ENCODE peak calls at places on chromosome X, in nine cellular contexts. D, A, X, W, U, J, R, O and P are unnamed samples.

GRCh38 chrX:53076671-53077070 is 5.5 kb upstream of the TSPYL2 start:
- DNase-seq in D (no peak), A (no peak), X (no peak), W (no peak), U (no peak), J (no peak), R (no peak), O (no peak), P (no peak)

GRCh38 chrX:37315511-37316248 is 33.5 kb upstream of the PRRG1 start:
- DNase-seq in D (no peak), A (no peak), X (no peak), W (no peak), U (no peak), J (no peak), R (peak; percentile 8), O (no peak), P (no peak)

GRCh38 chrX:34146906-34147305 is 14.8 kb upstream of the FAM47A start:
- DNase-seq in D (no peak), A (no peak), X (no peak), W (no peak), U (no peak), J (no peak), R (no peak), O (no peak), P (no peak)

GRCh38 chrX:15602761-15603160 is 2.0 kb upstream of the ACE2 start:
- DNase-seq in D (no peak), A (no peak), X (no peak), W (no peak), U (no peak), J (no peak), R (no peak), O (no peak), P (no peak)

GRCh38 chrX:71998836-71999509 is 88.3 kb downstream of the NHSL2 start:
- DNase-seq in D (no peak), A (no peak), X (peak; percentile 48), W (no peak), U (no peak), J (no peak), R (peak; percentile 12), O (no peak), P (no peak)

GRCh38 chrX:129719268-129719667 is 19.5 kb upstream of the XPNPEP2 start:
- DNase-seq in D (no peak), A (no peak), X (no peak), W (no peak), U (no peak), J (no peak), R (no peak), O (no peak), P (no peak)

GRCh38 chrX:64885850-64886249 is 90.4 kb downstream of the ZC4H2 start:
- DNase-seq in D (no peak), A (no peak), X (no peak), W (no peak), U (no peak), J (no peak), R (no peak), O (no peak), P (peak; percentile 30)

GRCh38 chrX:84415155-84415554 is 87.1 kb downstream of the HDX start:
- DNase-seq in D (no peak), A (no peak), X (no peak), W (no peak), U (no peak), J (no peak), R (no peak), O (no peak), P (no peak)

GRCh38 chrX:357693-358471 is 28.8 kb downstream of the PPP2R3B start:
- DNase-seq in D (no peak), A (no peak), X (peak; percentile 56), W (peak; percentile 64), U (no peak), J (peak; percentile 52), R (no peak), O (no peak), P (no peak)

GRCh38 chrX:14598330-14598729 is 69.0 kb downstream of the GLRA2 start:
- DNase-seq in D (no peak), A (no peak), X (no peak), W (no peak), U (no peak), J (no peak), R (no peak), O (no peak), P (no peak)

GRCh38 chrX:71302461-71303213 is 1.1 kb downstream of the ITGB1BP2 start:
- DNase-seq in D (no peak), A (no peak), X (no peak), W (no peak), U (no peak), J (no peak), R (no peak), O (no peak), P (no peak)

GRCh38 chrX:77635372-77635771 is 150.6 kb downstream of the ATRX start:
- DNase-seq in D (no peak), A (no peak), X (no peak), W (no peak), U (no peak), J (no peak), R (no peak), O (no peak), P (no peak)

GRCh38 chrX:77638397-77638796 is 147.6 kb downstream of the ATRX start:
- DNase-seq in D (no peak), A (no peak), X (no peak), W (no peak), U (no peak), J (no peak), R (no peak), O (no peak), P (no peak)

GRCh38 chrX:77639820-77640219 is 146.2 kb downstream of the ATRX start:
- DNase-seq in D (no peak), A (no peak), X (no peak), W (no peak), U (no peak), J (no peak), R (no peak), O (no peak), P (no peak)

GRCh38 chrX:77640702-77641101 is 145.3 kb downstream of the ATRX start:
- DNase-seq in D (no peak), A (no peak), X (no peak), W (no peak), U (no peak), J (no peak), R (no peak), O (no peak), P (no peak)
- H3K27me3 ChIP-seq in D (no peaks in the 10 kb centered on the region), A (no peaks in the 10 kb centered on the region), X (no peaks in the 10 kb centered on the region), W (no peaks in the 10 kb centered on the region), U (no peaks in the 10 kb centered on the region), J (no peaks in the 10 kb centered on the region), R (no peaks in the 10 kb centered on the region), O (no peaks in the 10 kb centered on the region), P (no peaks in the 10 kb centered on the region)

GRCh38 chrX:154363706-154364439 is 10.6 kb downstream of the FLNA start:
- DNase-seq in D (no peak), A (no peak), X (no peak), W (no peak), U (no peak), J (no peak), R (no peak), O (no peak), P (no peak)

GRCh38 chrX:154359362-154360154 is 14.9 kb downstream of the FLNA start:
- DNase-seq in D (no peak), A (no peak), X (no peak), W (no peak), U (no peak), J (no peak), R (no peak), O (no peak), P (no peak)

GRCh38 chrX:154360155-154360713 is 14.2 kb downstream of the FLNA start:
- DNase-seq in D (no peak), A (no peak), X (no peak), W (no peak), U (no peak), J (no peak), R (no peak), O (no peak), P (no peak)

GRCh38 chrX:154365052-154365600 is 9.3 kb downstream of the FLNA start:
- DNase-seq in D (no peak), A (peak; percentile 17), X (no peak), W (no peak), U (no peak), J (no peak), R (no peak), O (no peak), P (no peak)

DNA sequence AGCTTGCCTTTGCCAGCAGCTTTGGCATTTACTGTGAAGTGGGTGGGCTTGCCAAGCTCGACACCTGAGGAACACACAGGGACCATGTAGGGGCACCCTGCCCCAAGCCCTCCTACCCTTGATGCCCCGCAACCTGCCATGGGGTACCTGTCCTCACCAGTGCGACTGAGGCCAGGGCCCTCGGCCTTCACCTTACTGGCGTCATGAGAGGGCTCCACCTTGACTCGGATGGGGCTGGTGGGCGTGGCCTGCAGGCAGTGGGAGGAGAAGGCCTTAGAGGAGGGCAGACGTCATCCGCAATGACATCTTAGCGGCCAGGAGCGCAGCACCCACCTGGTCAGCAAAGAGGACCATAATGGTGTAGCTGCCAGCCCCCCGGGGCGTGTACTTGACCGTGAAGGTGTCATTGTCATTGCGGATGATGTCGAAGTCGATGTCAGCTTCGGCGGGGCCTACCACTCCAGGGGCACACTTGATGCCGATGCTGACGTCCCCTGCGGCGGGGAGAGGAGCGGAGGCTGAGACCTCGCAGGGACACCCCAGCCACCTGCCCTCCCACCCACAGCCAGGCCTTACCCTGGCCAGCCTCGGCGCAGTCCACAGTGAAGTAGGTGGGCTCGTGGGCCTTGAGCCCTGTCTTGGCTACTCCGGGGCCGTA is 12.2 kb downstream of the FLNA start:
- DNase-seq in D (no peak), A (no peak), X (no peak), W (no peak), U (no peak), J (no peak), R (no peak), O (no peak), P (no peak)
- H3K36me3 ChIP-seq in D (no peaks in the 10 kb centered on the region), A (peaks cover 35% of the 10 kb centered on the region), X (peaks cover 90% of the 10 kb centered on the region), W (peaks cover 90% of the 10 kb centered on the region), U (peaks cover 85% of the 10 kb centered on the region), J (no peaks in the 10 kb centered on the region), R (peaks cover 62% of the 10 kb centered on the region), O (peaks cover 96% of the 10 kb centered on the region), P (no peaks in the 10 kb centered on the region)

DNA sequence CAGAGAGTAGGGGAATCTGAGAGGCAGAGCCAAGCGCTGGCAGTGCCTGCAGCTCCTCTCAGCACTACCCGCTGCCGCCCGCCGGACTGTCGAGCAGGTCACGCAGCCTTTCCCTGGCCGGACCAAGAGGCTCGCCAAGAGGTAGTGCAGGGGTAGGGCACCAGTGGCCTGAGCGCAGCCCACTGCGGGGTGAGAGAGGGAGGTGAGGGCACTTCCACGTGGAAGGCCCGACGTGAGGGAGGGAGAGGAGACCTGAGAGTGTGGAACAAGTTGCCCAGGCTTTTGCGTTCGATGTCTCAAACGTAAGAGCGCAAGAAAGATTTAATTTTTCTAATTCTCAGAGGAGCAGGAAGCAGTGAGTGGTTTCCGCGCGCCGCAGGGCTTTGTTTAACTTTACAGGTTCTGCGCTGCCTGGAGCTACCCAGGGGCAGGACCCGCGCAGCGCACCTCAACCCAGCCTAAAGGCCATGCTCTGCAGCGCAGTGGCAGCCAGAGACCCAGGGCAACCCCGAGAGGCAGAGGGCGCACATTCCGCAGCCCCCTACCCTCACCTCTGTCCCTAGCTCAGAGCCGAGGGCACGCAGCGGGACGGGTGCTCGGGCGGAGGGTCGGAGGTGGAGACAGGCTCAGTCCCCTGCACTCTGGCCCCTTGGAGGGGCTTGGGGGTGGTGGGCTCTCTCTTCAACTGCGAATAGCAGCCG is 14.9 kb downstream of the ARHGAP36 start:
- DNase-seq in D (no peak), A (no peak), X (no peak), W (no peak), U (no peak), J (no peak), R (no peak), O (no peak), P (no peak)
- H3K27me3 ChIP-seq in D (peaks cover 24% of the 10 kb centered on the region), A (peaks cover 33% of the 10 kb centered on the region), X (no peaks in the 10 kb centered on the region), W (peaks cover 11% of the 10 kb centered on the region), U (no peaks in the 10 kb centered on the region), J (peaks cover 7% of the 10 kb centered on the region), R (no peaks in the 10 kb centered on the region), O (peaks cover 8% of the 10 kb centered on the region), P (peaks cover 11% of the 10 kb centered on the region)

GRCh38 chrX:76183289-76184057 is 10.6 kb downstream of the PBDC1 start:
- DNase-seq in D (no peak), A (no peak), X (no peak), W (no peak), U (no peak), J (no peak), R (peak; percentile 59), O (no peak), P (no peak)
- H3K36me3 ChIP-seq in D (no peaks in the 10 kb centered on the region), A (no peaks in the 10 kb centered on the region), X (no peaks in the 10 kb centered on the region), W (peaks cover 15% of the 10 kb centered on the region), U (peaks cover 11% of the 10 kb centered on the region), J (no peaks in the 10 kb centered on the region), R (peaks cover 3% of the 10 kb centered on the region), O (peaks cover 12% of the 10 kb centered on the region), P (no peaks in the 10 kb centered on the region)